ENCODE peak calls at places on chromosome 13, in five cellular contexts. H is upper lobe of left lung, K is AG04450, B is AG10803, L is GM13976. J is an unnamed sample.

GRCh38 chr13:60019119-60019993 is 144.4 kb downstream of the DIAPH3 start:
- DNase-seq in K (no peak), L (peak), B (peak), H (no peak), J (peak)

GRCh38 chr13:105107781-105108180 is 1427.7 kb downstream of the EFNB2 start:
- DNase-seq in H (no peak), L (no peak), K (no peak), B (no peak), J (no peak)

GRCh38 chr13:95714142-95714832 is 37.3 kb downstream of the DNAJC3 start:
- DNase-seq in B (peak), L (no peak), H (no peak), K (peak), J (no peak)

GRCh38 chr13:52348081-52348480 is 57.9 kb downstream of the THSD1 start:
- DNase-seq in L (no peak), H (no peak), B (peak), K (peak), J (no peak)

GRCh38 chr13:102680842-102681725 is 13.8 kb downstream of the METTL21C start:
- DNase-seq in B (peak), L (no peak), K (no peak), H (no peak), J (no peak)

GRCh38 chr13:32881074-32881791 is 135.0 kb upstream of the KL start:
- DNase-seq in K (no peak), B (peak), H (no peak), L (no peak), J (no peak)

GRCh38 chr13:80084086-80084676 is 256.7 kb downstream of the SPRY2 start:
- DNase-seq in H (no peak), L (no peak), B (peak), K (peak), J (no peak)

GRCh38 chr13:94455414-94455813 is 24.1 kb downstream of the DCT start:
- DNase-seq in L (no peak), K (no peak), H (no peak), B (no peak), J (no peak)

GRCh38 chr13:33945477-33945876 is 127.5 kb downstream of the RFC3 start:
- DNase-seq in L (no peak), K (no peak), B (no peak), H (no peak), J (no peak)

GRCh38 chr13:23736541-23736940 is 152.7 kb downstream of the MIPEP start:
- DNase-seq in H (no peak), L (no peak), B (no peak), K (no peak), J (no peak)

GRCh38 chr13:83286737-83287136 is 595.5 kb downstream of the SLITRK1 start:
- DNase-seq in K (no peak), H (no peak), L (no peak), B (no peak), J (no peak)

GRCh38 chr13:110869805-110870706 is 44.8 kb downstream of the ANKRD10 start:
- DNase-seq in L (no peak), K (peak), B (peak), H (peak), J (no peak)
- TF ChIP-seq CTCF in L (no peak), K (no peak), B (no peak), H (no peak), J (no peak)

GRCh38 chr13:30551194-30551593 is 66.5 kb upstream of the USPL1 start:
- DNase-seq in H (no peak), K (no peak), L (peak), B (peak), J (peak)
- TF ChIP-seq CTCF in H (no peak), K (peak), L (peak), B (peak), J (peak)

DNA sequence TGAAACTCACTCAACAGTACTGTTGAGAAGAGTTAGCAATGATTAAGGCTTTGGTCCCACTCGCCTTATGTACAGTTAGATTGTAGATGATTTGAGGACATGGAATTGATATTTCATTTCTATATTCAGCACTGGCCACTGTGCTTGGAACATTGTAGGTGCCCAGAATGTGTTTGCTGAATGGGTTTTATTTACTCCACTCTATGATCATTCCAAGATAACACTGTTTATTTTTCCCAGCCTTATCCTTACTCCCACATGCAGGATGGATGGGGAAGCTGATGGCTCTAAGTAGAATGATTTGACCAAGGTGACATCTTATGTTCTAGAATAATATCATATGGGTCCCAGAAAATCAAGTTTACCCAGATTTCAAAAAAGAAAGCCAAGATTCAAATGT is 124.6 kb upstream of the RXFP2 start:
- DNase-seq in H (no peak), L (no peak), B (no peak), K (no peak), J (no peak)
- TF ChIP-seq CTCF in H (no peak), L (no peak), B (no peak), K (no peak), J (no peak)

DNA sequence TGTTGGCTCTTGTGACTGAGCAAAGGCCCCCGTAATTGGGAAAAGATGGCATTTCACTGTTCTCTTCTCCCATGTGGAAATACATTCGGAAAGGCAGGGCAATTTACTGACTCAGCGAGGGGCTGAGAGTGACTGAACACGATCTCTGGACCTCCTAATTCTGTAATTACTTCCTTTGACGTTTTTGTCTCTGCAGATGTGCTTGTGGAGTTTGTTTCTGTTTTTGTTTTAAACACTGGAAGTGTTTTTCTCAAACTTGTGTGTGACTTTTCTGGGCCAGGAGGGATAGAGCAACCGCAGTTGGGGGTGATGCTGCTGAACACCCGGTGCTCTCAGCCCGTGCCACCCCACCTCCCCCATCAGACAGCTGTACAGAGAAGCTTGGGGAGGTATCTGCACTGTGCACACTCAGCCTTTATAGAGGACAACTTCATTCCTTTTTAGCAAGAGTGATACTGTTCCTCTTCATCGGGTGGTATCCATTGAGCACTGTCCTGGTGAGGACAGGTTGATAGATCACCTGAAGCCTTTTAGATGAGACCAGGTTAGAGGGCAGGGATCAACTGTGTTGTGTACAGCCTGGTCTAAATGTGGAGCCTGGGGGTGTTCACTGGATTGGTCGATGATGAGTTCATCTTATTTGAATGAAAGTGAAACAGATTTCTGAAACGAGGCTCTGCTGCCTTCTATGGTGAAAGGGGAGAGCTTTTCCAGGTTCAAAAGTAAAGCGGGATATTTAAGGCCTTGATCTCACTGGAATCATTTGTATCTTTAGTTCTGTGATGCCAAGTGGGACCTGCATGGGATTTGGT is 117.4 kb downstream of the ESD start:
- DNase-seq in H (peak), K (no peak), B (peak), L (peak), J (peak)
- TF ChIP-seq CTCF in H (no peak), K (peak), B (peak), L (no peak), J (no peak)

DNA sequence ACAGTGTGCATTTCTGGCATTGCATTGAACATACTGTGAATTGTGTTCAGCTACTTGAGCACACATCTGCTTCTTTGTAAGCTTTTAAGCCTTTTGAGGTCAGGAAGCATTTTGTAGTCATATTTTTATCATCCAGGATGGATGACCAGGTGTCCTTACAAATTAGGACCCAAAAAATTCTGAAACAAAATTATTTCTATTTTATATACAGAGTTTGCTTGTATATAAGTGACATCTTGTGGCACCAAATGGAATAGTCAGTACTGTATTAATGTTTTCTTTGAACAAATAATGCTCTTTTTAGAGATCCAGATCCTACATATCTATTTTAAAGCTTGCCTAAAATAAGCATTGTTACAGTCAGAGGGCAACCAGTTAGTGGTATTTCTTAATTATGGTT is 9.5 kb upstream of the SUPT20H start:
- DNase-seq in B (peak), L (peak), H (no peak), K (no peak), J (no peak)
- TF ChIP-seq CTCF in B (peak), L (no peak), H (no peak), K (peak), J (no peak)

DNA sequence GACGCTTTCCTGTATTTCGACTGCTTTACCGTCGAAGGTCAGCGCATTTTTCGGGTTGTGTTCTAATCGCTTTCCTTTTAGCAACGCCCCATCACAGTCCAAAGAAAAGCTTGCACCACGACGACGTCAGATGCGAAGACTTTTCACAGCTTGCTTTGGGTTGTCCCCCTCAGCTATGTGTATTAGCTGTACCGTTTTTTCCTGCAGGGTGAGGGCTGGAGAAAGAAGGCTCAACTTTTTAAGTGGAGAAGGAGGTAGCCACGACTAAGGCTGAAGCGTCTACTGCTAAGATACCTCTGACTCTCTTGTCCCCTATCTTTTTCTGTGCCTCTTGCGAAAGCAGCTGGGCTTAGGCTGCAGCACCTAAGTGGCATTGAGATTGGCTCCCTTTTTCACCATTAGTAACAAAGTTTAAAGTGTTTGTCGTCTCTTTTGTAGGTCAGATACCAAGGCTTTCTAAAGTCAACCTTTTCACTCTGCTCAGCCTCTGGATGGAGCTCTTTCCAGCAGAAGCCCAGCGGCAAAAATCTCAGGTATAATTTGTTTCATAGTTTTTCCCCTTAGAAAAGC is 793 bp downstream of the CDADC1 start:
- DNase-seq in K (no peak), L (peak), H (no peak), B (peak), J (no peak)
- TF ChIP-seq CTCF in K (peak), L (no peak), H (no peak), B (peak), J (peak)

GRCh38 chr13:50509771-50510441 is 333.6 kb downstream of the DLEU7 start:
- DNase-seq in K (no peak), L (no peak), H (no peak), B (peak), J (no peak)

GRCh38 chr13:50511877-50512332 is 331.6 kb downstream of the DLEU7 start:
- DNase-seq in B (no peak), H (no peak), K (no peak), L (no peak), J (peak)

GRCh38 chr13:50513528-50513863 is 330.0 kb downstream of the DLEU7 start:
- DNase-seq in K (no peak), H (no peak), B (no peak), L (no peak), J (no peak)

GRCh38 chr13:50514249-50514648 is 329.2 kb downstream of the DLEU7 start:
- DNase-seq in K (no peak), B (no peak), L (no peak), H (no peak), J (no peak)

GRCh38 chr13:50512602-50513527 is 330.6 kb downstream of the DLEU7 start:
- DNase-seq in B (peak), H (peak), L (peak), K (no peak), J (peak)
- TF ChIP-seq CTCF in B (no peak), H (no peak), L (no peak), K (no peak), J (no peak)

GRCh38 chr13:25084101-25084500 is 11.8 kb upstream of the PABPC3 start:
- DNase-seq in L (no peak), H (no peak), B (no peak), K (no peak), J (no peak)

GRCh38 chr13:25080773-25081172 is 15.2 kb upstream of the PABPC3 start:
- DNase-seq in H (no peak), B (no peak), K (no peak), L (no peak), J (no peak)

GRCh38 chr13:25088562-25089221 is 7.2 kb upstream of the PABPC3 start:
- DNase-seq in K (no peak), H (no peak), B (no peak), L (no peak), J (no peak)

DNA sequence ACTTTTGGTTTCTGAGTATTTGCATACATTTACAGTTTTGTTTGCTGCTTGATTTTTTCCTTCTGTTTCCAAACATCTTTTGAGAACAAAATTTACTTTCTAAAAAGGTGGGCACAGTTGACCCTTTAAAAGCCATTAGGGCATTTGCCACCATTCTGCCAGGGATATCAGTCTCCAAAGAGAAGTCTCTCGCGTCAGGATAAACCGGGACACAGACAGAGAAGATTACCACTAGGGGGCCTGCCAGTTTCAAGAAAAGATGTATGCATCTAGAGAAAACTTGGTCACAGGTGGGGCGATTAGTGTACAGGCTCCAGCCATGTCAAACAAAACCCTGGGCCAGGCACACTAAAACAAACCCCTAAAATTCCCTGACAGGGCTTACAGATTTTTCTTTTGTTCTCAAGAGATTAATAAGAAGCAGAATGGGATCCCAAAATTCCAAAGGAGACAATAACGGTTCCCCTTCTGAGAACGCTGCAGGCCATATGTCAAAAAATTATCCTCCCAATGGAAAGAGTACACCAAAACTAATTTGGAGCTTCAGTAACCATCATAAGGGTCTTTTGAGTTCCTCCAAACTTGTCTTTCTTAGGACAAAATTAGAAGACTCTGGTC is 10.7 kb upstream of the PABPC3 start:
- DNase-seq in B (peak), H (no peak), L (peak), K (no peak), J (peak)
- TF ChIP-seq CTCF in B (peak), H (no peak), L (peak), K (peak), J (peak)

GRCh38 chr13:97257800-97258799 is 36.0 kb downstream of the MBNL2 start:
- DNase-seq in L (peak), B (peak), K (no peak), H (no peak), J (peak)
- TF ChIP-seq CTCF in L (no peak), B (peak), K (peak), H (no peak), J (no peak)

DNA sequence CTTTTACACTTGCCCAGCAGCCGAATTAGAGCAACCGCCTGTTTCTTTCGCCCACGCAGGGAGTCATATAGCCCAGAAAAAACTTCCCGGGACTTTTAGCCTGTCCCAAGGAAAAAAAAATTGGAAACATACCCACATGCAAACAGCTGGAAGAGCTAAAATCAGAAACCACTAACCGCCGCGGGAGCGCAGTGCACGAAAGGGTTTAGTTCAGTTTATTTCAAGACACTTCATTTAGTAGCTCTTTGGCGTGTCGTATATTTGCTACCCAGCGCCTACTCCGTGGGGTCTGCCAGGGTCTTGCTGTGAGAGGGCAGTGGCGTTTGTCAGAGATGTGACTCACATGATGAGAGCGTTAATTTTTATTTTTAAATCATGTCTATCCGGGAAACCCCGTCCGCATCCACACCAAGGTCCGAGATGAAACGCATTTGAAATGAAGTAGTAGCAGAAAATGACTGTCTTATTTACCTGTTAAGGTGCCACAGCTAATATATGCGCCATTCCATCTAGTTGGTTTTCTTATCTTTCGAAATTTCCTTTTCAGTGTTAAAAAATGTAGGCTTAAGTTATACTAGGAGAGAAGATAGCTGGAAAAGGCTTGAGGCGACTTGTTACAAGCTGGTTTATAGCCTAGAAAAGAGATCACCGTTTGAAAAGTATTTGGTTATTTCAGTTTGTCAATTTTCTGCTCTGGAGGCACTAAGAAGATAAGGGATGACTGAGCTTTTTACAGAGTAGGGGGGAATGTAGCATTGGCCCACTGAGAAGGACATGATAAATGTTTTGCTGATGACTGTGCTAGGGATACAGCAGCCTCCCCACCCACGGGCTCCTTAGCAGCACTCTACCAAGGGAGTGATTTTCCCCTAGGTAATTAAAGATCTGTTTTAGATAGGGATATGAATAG is 1.7 kb downstream of the KLF5 start:
- DNase-seq in K (peak), L (peak), B (peak), H (no peak), J (no peak)
- TF ChIP-seq CTCF in K (peak), L (no peak), B (no peak), H (no peak), J (no peak)